ENCODE peak calls at places on chromosomes 5 and 9, in four cellular contexts. R is cardiac fibroblast, D is foreskin fibroblast, S is glutamatergic neuron. O is an unnamed sample.

GRCh38 chr5:157670662-157671591 is at the start of gene C5orf52:
- DNase-seq in S (peak; percentile 69), D (no peak), R (peak; percentile 39), O (no peak)

GRCh38 chr9:87642330-87643110 is 83.4 kb upstream of the CTSL start:
- DNase-seq in S (no peak), D (no peak), R (no peak), O (no peak)

GRCh38 chr5:59095480-59095879 is 512.6 kb downstream of the RAB3C start:
- DNase-seq in R (peak; percentile 43), D (peak; percentile 44), S (no peak), O (no peak)

GRCh38 chr5:1793966-1794895 is 5.4 kb downstream of the MRPL36 start:
- DNase-seq in D (peak; percentile 84), S (no peak), R (peak; percentile 90), O (no peak)

GRCh38 chr5:112245616-112246015 is 173.5 kb downstream of the EPB41L4A start:
- DNase-seq in D (no peak), S (no peak), R (no peak), O (no peak)

GRCh38 chr5:34843482-34843881 is 4.5 kb downstream of the TTC23L start:
- DNase-seq in S (no peak), D (no peak), R (no peak), O (no peak)

GRCh38 chr5:109905906-109906305 is 216.2 kb downstream of the MAN2A1 start:
- DNase-seq in D (no peak), S (no peak), R (no peak), O (no peak)

GRCh38 chr5:159341914-159342313 is 11.6 kb upstream of the IL12B start:
- DNase-seq in D (peak; percentile 63), S (no peak), R (peak; percentile 76), O (no peak)

GRCh38 chr9:96564217-96564616 is 55.4 kb downstream of the CDC14B start:
- DNase-seq in D (no peak), R (no peak), S (no peak), O (no peak)

GRCh38 chr5:53249529-53249928 is 140.0 kb upstream of the MOCS2 start:
- DNase-seq in S (no peak), R (peak; percentile 96), D (peak; percentile 93), O (no peak)

GRCh38 chr9:30280229-30280900 is 2104.1 kb upstream of the ACO1 start:
- DNase-seq in D (no peak), S (no peak), R (no peak), O (no peak)

GRCh38 chr9:15485836-15486678 is 24.7 kb downstream of the PSIP1 start:
- DNase-seq in D (no peak), R (peak; percentile 54), S (no peak), O (no peak)

GRCh38 chr9:77111408-77111807 is 65.9 kb upstream of the VPS13A start:
- DNase-seq in S (no peak), R (no peak), D (no peak), O (no peak)

GRCh38 chr9:107638922-107639321 is 149.4 kb upstream of the KLF4 start:
- DNase-seq in S (no peak), D (peak; percentile 72), R (peak; percentile 80), O (peak; percentile 78)

GRCh38 chr9:38110476-38110875 is 41.4 kb upstream of the SHB start:
- DNase-seq in D (no peak), R (no peak), S (no peak), O (no peak)

GRCh38 chr5:76765249-76765648 is 49.3 kb downstream of the F2R start:
- DNase-seq in D (peak; percentile 77), S (no peak), R (peak; percentile 77), O (no peak)

GRCh38 chr5:172140866-172141265 is 47.2 kb downstream of the STK10 start:
- DNase-seq in S (no peak), R (no peak), D (no peak), O (no peak)

GRCh38 chr5:162068412-162068811 is 839 bp downstream of the GABRG2 start:
- DNase-seq in R (peak; percentile 2), D (no peak), S (peak; percentile 22), O (no peak)

GRCh38 chr5:63194126-63194525 is 615.5 kb downstream of the LRRC70 start:
- DNase-seq in S (no peak), D (no peak), R (no peak), O (no peak)

GRCh38 chr9:92325991-92326500 is 293 bp downstream of the CENPP start:
- DNase-seq in R (no peak), S (no peak), D (no peak), O (peak; percentile 40)

GRCh38 chr5:180816608-180817534 is 14.3 kb upstream of the MGAT1 start:
- DNase-seq in D (no peak), R (peak; percentile 24), S (no peak), O (no peak)

GRCh38 chr9:5500441-5501235 is 9.7 kb upstream of the PDCD1LG2 start:
- DNase-seq in S (no peak), D (no peak), R (peak; percentile 78), O (no peak)

GRCh38 chr9:72586388-72587160 is 65.2 kb downstream of the TMC1 start:
- DNase-seq in R (peak; percentile 94), S (no peak), D (peak; percentile 84), O (no peak)

GRCh38 chr5:179765400-179765799 is 28.4 kb upstream of the LTC4S start:
- DNase-seq in D (peak; percentile 74), R (peak; percentile 94), S (peak; percentile 49), O (no peak)

GRCh38 chr5:180329606-180330269 is 23.4 kb downstream of the GFPT2 start:
- DNase-seq in D (no peak), S (no peak), R (no peak), O (no peak)

GRCh38 chr9:110590816-110591215 is 11.3 kb upstream of the SVEP1 start:
- DNase-seq in R (no peak), D (peak; percentile 27), S (no peak), O (no peak)

GRCh38 chr5:66440202-66440680 is 156.0 kb upstream of the MAST4 start:
- DNase-seq in R (peak; percentile 94), D (no peak), S (no peak), O (no peak)

GRCh38 chr9:77598510-77598909 is 49.6 kb downstream of the GNA14 start:
- DNase-seq in D (peak; percentile 16), S (no peak), R (peak; percentile 79), O (no peak)

GRCh38 chr5:59943721-59944120 is 50.2 kb upstream of the PDE4D start:
- DNase-seq in S (no peak), D (no peak), R (no peak), O (no peak)

GRCh38 chr5:6632324-6632930 is 417 bp downstream of the NSUN2 start:
- DNase-seq in R (peak; percentile 44), S (no peak), D (no peak), O (peak; percentile 43)

GRCh38 chr9:21590058-21590996 is 108.2 kb upstream of the IFNE start:
- DNase-seq in S (no peak), R (peak; percentile 28), D (no peak), O (no peak)

GRCh38 chr5:37206733-37207132 is 42.4 kb downstream of the CPLANE1 start:
- DNase-seq in R (no peak), S (no peak), D (no peak), O (no peak)

GRCh38 chr5:103355590-103355989 is 97.0 kb downstream of the MACIR start:
- DNase-seq in R (no peak), D (no peak), S (no peak), O (no peak)

GRCh38 chr5:116756531-116756930 is 181.9 kb upstream of the SEMA6A start:
- DNase-seq in R (no peak), D (no peak), S (no peak), O (no peak)
- TF ChIP-seq CTCF in R (no peak), D (no peak), S (no peak), O (no peak)

GRCh38 chr9:34124923-34125322 is 1.6 kb downstream of the DCAF12 start:
- DNase-seq in D (no peak), S (no peak), R (no peak), O (no peak)

GRCh38 chr9:34127035-34127948 is 794 bp upstream of the DCAF12 start:
- DNase-seq in S (no peak), R (no peak), D (no peak), O (no peak)

GRCh38 chr9:34126207-34127034 is at the start of gene DCAF12:
- DNase-seq in R (peak; percentile 94), D (peak; percentile 87), S (peak; percentile 93), O (peak; percentile 92)

GRCh38 chr9:34124103-34124502 is 2.4 kb downstream of the DCAF12 start:
- DNase-seq in D (no peak), S (no peak), R (no peak), O (no peak)

GRCh38 chr9:34125681-34126206 is 754 bp downstream of the DCAF12 start:
- DNase-seq in R (peak; percentile 43), D (peak; percentile 15), S (peak; percentile 23), O (peak; percentile 9)
- TF ChIP-seq CTCF in R (peak; percentile 11), D (no peak), S (no peak), O (no peak)

DNA sequence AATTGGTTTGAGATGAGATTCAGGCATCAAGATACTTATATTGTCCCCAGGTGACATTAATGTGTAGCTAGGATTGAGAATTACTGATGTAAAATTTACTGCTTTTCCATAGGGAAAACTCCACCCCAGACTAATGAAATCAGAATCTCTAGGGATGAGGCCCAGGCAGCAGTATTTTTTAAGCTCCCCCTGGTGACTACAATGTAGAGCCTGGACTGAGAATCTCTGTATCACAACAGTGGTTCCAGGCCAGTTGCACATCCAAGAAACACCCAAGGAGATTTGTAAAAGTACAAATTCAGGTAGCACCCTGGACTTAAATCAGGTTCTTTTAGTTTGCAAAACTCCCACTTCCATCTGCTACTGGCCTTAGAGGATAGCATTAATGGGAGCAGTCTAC is 185.7 kb downstream of the MARCHF11 start:
- DNase-seq in S (no peak), R (peak; percentile 39), D (no peak), O (no peak)
- TF ChIP-seq CTCF in S (no peak), R (peak; percentile 50), D (peak; percentile 53), O (peak; percentile 51)

DNA sequence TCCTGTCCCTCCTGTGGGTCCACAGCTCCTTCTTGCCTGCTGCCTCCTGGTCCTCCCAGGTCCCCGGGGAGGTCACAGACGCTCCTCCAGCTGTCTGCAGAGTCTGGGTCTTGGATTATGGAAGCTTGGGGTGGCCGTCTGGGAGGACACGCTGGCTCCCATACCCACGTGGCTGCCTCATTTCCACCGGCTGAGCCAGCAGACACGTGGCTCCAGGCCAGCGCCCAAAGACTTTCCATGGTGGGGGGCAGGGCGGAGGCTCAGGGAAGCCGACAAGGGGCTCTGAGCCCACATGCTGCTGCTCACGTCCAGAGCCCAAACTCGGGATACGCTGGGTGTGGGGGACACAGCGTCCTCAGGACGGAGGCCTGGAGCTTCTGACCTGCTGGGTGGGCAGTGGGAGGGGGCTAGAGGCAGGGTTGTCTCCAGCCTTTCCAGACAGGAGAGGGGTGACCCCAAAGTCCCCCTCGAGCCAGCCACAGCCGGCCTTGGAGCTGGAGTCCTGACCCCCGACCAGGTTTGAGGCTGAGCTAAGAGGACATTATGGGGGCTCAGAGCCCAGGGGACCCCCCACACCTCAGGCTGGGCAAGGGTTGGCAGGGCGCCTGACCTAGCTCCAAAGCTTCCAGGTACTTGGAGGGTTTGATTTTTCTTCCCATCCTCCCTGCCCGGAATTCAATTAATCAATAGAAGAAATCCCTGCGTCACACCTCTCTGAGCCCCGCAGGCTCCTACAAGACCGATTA is 24.2 kb upstream of the RNU6ATAC start:
- DNase-seq in R (no peak), S (peak; percentile 62), D (no peak), O (peak; percentile 93)
- TF ChIP-seq CTCF in R (no peak), S (no peak), D (no peak), O (no peak)

DNA sequence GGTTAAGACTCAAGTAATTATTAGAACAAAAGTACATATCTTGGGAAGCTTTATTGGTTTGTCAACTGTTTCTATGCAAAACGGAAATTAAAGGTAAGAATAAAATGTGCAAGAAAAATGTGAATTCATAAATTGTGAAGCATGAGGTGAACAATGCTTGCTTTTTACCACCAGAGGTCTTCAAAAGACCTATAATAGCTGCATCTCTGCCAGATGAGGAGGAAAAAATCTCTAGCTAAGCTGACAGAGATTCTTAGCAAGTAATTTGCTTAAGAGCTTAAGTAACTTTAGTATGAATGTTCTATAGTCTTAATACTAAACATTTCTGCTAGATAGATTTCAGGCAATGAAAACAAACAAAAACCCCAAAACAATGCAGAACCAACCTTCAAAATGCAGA is 54.1 kb downstream of the MRPS30 start:
- DNase-seq in R (peak; percentile 2), S (no peak), D (no peak), O (no peak)
- TF ChIP-seq CTCF in R (peak; percentile 16), S (peak; percentile 50), D (no peak), O (peak; percentile 45)